ENCODE peak calls at places on chromosomes 12 and 14, in nine cellular contexts. One of them, this sample, is unnamed.

GRCh38 chr14:40129162-40129561 is 696.9 kb upstream of the FBXO33 start:
- DNase-seq in sigmoid colon: no peak
- DNase-seq in AG09309: no peak
- DNase-seq in fibroblast of mammary gland: no peak
- DNase-seq in AG04449: no peak
- DNase-seq in B cell: no peak
- DNase-seq in right atrium auricular region: no peak
- DNase-seq in GM06990: no peak
- DNase-seq in cardiac fibroblast: no peak
- DNase-seq in this sample: no peak

GRCh38 chr12:71804505-71804904 is 35.1 kb upstream of the TBC1D15 start:
- DNase-seq in sigmoid colon: no peak
- DNase-seq in AG09309: no peak
- DNase-seq in fibroblast of mammary gland: no peak
- DNase-seq in AG04449: no peak
- DNase-seq in B cell: no peak
- DNase-seq in right atrium auricular region: no peak
- DNase-seq in GM06990: no peak
- DNase-seq in cardiac fibroblast: no peak
- DNase-seq in this sample: no peak

GRCh38 chr14:65976771-65977170 is 509.4 kb upstream of the CCDC196 start:
- DNase-seq in sigmoid colon: no peak
- DNase-seq in AG09309: peak
- DNase-seq in fibroblast of mammary gland: no peak
- DNase-seq in AG04449: no peak
- DNase-seq in B cell: no peak
- DNase-seq in right atrium auricular region: no peak
- DNase-seq in GM06990: no peak
- DNase-seq in cardiac fibroblast: peak
- DNase-seq in this sample: no peak

GRCh38 chr12:106954462-106955376 is 988 bp upstream of the TMEM263 start:
- DNase-seq in sigmoid colon: peak
- DNase-seq in AG09309: no peak
- DNase-seq in fibroblast of mammary gland: peak
- DNase-seq in AG04449: no peak
- DNase-seq in B cell: peak
- DNase-seq in right atrium auricular region: peak
- DNase-seq in GM06990: peak
- DNase-seq in cardiac fibroblast: no peak
- DNase-seq in this sample: no peak

GRCh38 chr12:109492371-109492770 is 14.9 kb downstream of the UBE3B start:
- DNase-seq in sigmoid colon: no peak
- DNase-seq in AG09309: no peak
- DNase-seq in fibroblast of mammary gland: no peak
- DNase-seq in AG04449: no peak
- DNase-seq in B cell: no peak
- DNase-seq in right atrium auricular region: no peak
- DNase-seq in GM06990: no peak
- DNase-seq in cardiac fibroblast: no peak
- DNase-seq in this sample: no peak

GRCh38 chr12:85920324-85920947 is 46.3 kb downstream of the NTS start:
- DNase-seq in sigmoid colon: no peak
- DNase-seq in AG09309: no peak
- DNase-seq in fibroblast of mammary gland: peak
- DNase-seq in AG04449: no peak
- DNase-seq in B cell: peak
- DNase-seq in right atrium auricular region: no peak
- DNase-seq in GM06990: peak
- DNase-seq in cardiac fibroblast: peak
- DNase-seq in this sample: peak

GRCh38 chr12:50387487-50387886 is 8.9 kb downstream of the FAM186A start:
- DNase-seq in sigmoid colon: no peak
- DNase-seq in AG09309: no peak
- DNase-seq in fibroblast of mammary gland: peak
- DNase-seq in AG04449: no peak
- DNase-seq in B cell: no peak
- DNase-seq in right atrium auricular region: peak
- DNase-seq in GM06990: no peak
- DNase-seq in cardiac fibroblast: peak
- DNase-seq in this sample: no peak

GRCh38 chr14:54662491-54663116 is 95.7 kb downstream of the SAMD4A start:
- DNase-seq in sigmoid colon: no peak
- DNase-seq in AG09309: no peak
- DNase-seq in fibroblast of mammary gland: no peak
- DNase-seq in AG04449: no peak
- DNase-seq in B cell: no peak
- DNase-seq in right atrium auricular region: no peak
- DNase-seq in GM06990: no peak
- DNase-seq in cardiac fibroblast: no peak
- DNase-seq in this sample: no peak

GRCh38 chr14:78725086-78725485 is 554.9 kb downstream of the NRXN3 start:
- DNase-seq in sigmoid colon: no peak
- DNase-seq in AG09309: no peak
- DNase-seq in fibroblast of mammary gland: no peak
- DNase-seq in AG04449: no peak
- DNase-seq in B cell: no peak
- DNase-seq in right atrium auricular region: no peak
- DNase-seq in GM06990: no peak
- DNase-seq in cardiac fibroblast: no peak
- DNase-seq in this sample: no peak

GRCh38 chr12:107791465-107792089 is 17.1 kb downstream of the ASCL4 start:
- DNase-seq in sigmoid colon: no peak
- DNase-seq in AG09309: no peak
- DNase-seq in fibroblast of mammary gland: no peak
- DNase-seq in AG04449: no peak
- DNase-seq in B cell: no peak
- DNase-seq in right atrium auricular region: no peak
- DNase-seq in GM06990: no peak
- DNase-seq in cardiac fibroblast: no peak
- DNase-seq in this sample: no peak

GRCh38 chr12:64733857-64734256 is 25.3 kb downstream of the GNS start:
- DNase-seq in sigmoid colon: no peak
- DNase-seq in AG09309: no peak
- DNase-seq in fibroblast of mammary gland: peak
- DNase-seq in AG04449: no peak
- DNase-seq in B cell: no peak
- DNase-seq in right atrium auricular region: peak
- DNase-seq in GM06990: no peak
- DNase-seq in cardiac fibroblast: no peak
- DNase-seq in this sample: no peak

GRCh38 chr14:74425525-74426201 is 347 bp downstream of the SYNDIG1L start:
- DNase-seq in sigmoid colon: no peak
- DNase-seq in AG09309: no peak
- DNase-seq in fibroblast of mammary gland: no peak
- DNase-seq in AG04449: no peak
- DNase-seq in B cell: peak
- DNase-seq in right atrium auricular region: no peak
- DNase-seq in GM06990: no peak
- DNase-seq in cardiac fibroblast: no peak
- DNase-seq in this sample: peak

GRCh38 chr12:110367209-110367864 is 36.2 kb downstream of the ANAPC7 start:
- DNase-seq in sigmoid colon: peak
- DNase-seq in AG09309: no peak
- DNase-seq in fibroblast of mammary gland: no peak
- DNase-seq in AG04449: no peak
- DNase-seq in B cell: no peak
- DNase-seq in right atrium auricular region: no peak
- DNase-seq in GM06990: no peak
- DNase-seq in cardiac fibroblast: no peak
- DNase-seq in this sample: no peak

GRCh38 chr14:60637490-60638452 is 11.5 kb downstream of the SIX1 start:
- DNase-seq in sigmoid colon: no peak
- DNase-seq in AG09309: no peak
- DNase-seq in fibroblast of mammary gland: no peak
- DNase-seq in AG04449: no peak
- DNase-seq in B cell: peak
- DNase-seq in right atrium auricular region: no peak
- DNase-seq in GM06990: no peak
- DNase-seq in cardiac fibroblast: peak
- DNase-seq in this sample: no peak

GRCh38 chr14:77691259-77691658 is 16.6 kb downstream of the ALKBH1 start:
- DNase-seq in sigmoid colon: no peak
- DNase-seq in AG09309: no peak
- DNase-seq in fibroblast of mammary gland: no peak
- DNase-seq in AG04449: no peak
- DNase-seq in B cell: no peak
- DNase-seq in right atrium auricular region: no peak
- DNase-seq in GM06990: no peak
- DNase-seq in cardiac fibroblast: no peak
- DNase-seq in this sample: no peak

GRCh38 chr14:90830931-90831701 is 14.9 kb upstream of the TTC7B start:
- DNase-seq in sigmoid colon: peak
- DNase-seq in AG09309: no peak
- DNase-seq in fibroblast of mammary gland: no peak
- DNase-seq in AG04449: no peak
- DNase-seq in B cell: no peak
- DNase-seq in right atrium auricular region: no peak
- DNase-seq in GM06990: no peak
- DNase-seq in cardiac fibroblast: no peak
- DNase-seq in this sample: no peak

GRCh38 chr12:104469066-104469465 is 12.3 kb downstream of the CHST11 start:
- DNase-seq in sigmoid colon: no peak
- DNase-seq in AG09309: no peak
- DNase-seq in fibroblast of mammary gland: no peak
- DNase-seq in AG04449: no peak
- DNase-seq in B cell: no peak
- DNase-seq in right atrium auricular region: no peak
- DNase-seq in GM06990: no peak
- DNase-seq in cardiac fibroblast: no peak
- DNase-seq in this sample: no peak

GRCh38 chr12:75706786-75707605 is 195.6 kb upstream of the KRR1 start:
- DNase-seq in sigmoid colon: no peak
- DNase-seq in AG09309: no peak
- DNase-seq in fibroblast of mammary gland: peak
- DNase-seq in AG04449: no peak
- DNase-seq in B cell: no peak
- DNase-seq in right atrium auricular region: no peak
- DNase-seq in GM06990: no peak
- DNase-seq in cardiac fibroblast: peak
- DNase-seq in this sample: no peak

DNA sequence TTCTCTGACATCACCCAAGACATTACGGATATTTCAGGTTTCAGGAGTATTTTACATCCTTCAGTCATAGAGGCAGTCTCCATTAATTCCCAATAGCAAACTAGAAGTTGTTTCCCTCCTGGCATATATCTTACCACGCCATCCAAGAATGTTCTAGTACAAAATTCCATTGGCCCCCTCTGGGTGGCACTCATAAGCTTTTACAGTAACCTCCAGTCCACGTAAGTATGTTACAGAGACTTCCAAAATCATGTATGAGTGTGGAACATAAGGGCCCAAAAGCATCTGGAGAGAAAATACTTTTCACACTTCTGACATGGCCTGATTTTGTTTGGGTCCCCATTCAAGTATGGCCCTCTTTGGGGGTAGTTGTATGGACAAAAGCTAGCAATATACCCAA is 58.1 kb upstream of the DHRS4 start:
- DNase-seq in sigmoid colon: no peak
- DNase-seq in AG09309: no peak
- DNase-seq in fibroblast of mammary gland: peak
- DNase-seq in AG04449: no peak
- DNase-seq in B cell: no peak
- DNase-seq in right atrium auricular region: no peak
- DNase-seq in GM06990: no peak
- DNase-seq in cardiac fibroblast: peak
- DNase-seq in this sample: no peak
- TF ChIP-seq CTCF in sigmoid colon: no peak
- TF ChIP-seq CTCF in AG09309: peak
- TF ChIP-seq CTCF in fibroblast of mammary gland: no peak
- TF ChIP-seq CTCF in AG04449: no peak
- TF ChIP-seq CTCF in B cell: no peak
- TF ChIP-seq CTCF in right atrium auricular region: peak
- TF ChIP-seq CTCF in GM06990: peak
- TF ChIP-seq CTCF in cardiac fibroblast: no peak
- TF ChIP-seq CTCF in this sample: no peak

GRCh38 chr14:86035882-86036281 is 505.9 kb downstream of the FLRT2 start:
- DNase-seq in sigmoid colon: no peak
- DNase-seq in AG09309: no peak
- DNase-seq in fibroblast of mammary gland: peak
- DNase-seq in AG04449: no peak
- DNase-seq in B cell: no peak
- DNase-seq in right atrium auricular region: no peak
- DNase-seq in GM06990: no peak
- DNase-seq in cardiac fibroblast: peak
- DNase-seq in this sample: peak
- TF ChIP-seq CTCF in sigmoid colon: no peak
- TF ChIP-seq CTCF in AG09309: peak
- TF ChIP-seq CTCF in fibroblast of mammary gland: peak
- TF ChIP-seq CTCF in AG04449: peak
- TF ChIP-seq CTCF in B cell: no peak
- TF ChIP-seq CTCF in right atrium auricular region: no peak
- TF ChIP-seq CTCF in GM06990: peak
- TF ChIP-seq CTCF in cardiac fibroblast: peak
- TF ChIP-seq CTCF in this sample: peak

GRCh38 chr12:18591473-18591872 is 146.3 kb downstream of the PLCZ1 start:
- DNase-seq in sigmoid colon: no peak
- DNase-seq in AG09309: no peak
- DNase-seq in fibroblast of mammary gland: no peak
- DNase-seq in AG04449: no peak
- DNase-seq in B cell: no peak
- DNase-seq in right atrium auricular region: no peak
- DNase-seq in GM06990: no peak
- DNase-seq in cardiac fibroblast: no peak
- DNase-seq in this sample: no peak

GRCh38 chr12:18583655-18584054 is 154.2 kb downstream of the PLCZ1 start:
- DNase-seq in sigmoid colon: no peak
- DNase-seq in AG09309: no peak
- DNase-seq in fibroblast of mammary gland: peak
- DNase-seq in AG04449: no peak
- DNase-seq in B cell: no peak
- DNase-seq in right atrium auricular region: no peak
- DNase-seq in GM06990: no peak
- DNase-seq in cardiac fibroblast: no peak
- DNase-seq in this sample: no peak

DNA sequence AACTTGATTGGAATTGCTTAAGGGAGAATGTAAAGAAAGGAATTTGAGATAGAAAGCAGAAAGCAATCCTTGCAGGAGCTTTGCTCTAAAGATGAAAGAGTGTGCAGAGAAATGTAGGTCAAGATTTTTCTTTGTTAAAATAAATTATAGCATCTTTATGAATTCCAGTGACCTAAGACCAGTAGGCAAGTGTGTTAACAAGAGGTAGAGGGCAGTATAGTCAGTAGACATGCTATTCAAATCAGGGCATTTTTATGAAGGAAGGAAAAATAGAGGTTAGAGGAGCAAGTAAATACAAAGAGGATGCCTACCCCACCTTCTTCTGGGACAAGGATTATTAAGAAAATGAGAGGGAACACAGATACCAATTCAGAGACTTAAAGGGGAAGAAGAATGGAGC is 148.5 kb downstream of the PLCZ1 start:
- DNase-seq in sigmoid colon: no peak
- DNase-seq in AG09309: no peak
- DNase-seq in fibroblast of mammary gland: peak
- DNase-seq in AG04449: no peak
- DNase-seq in B cell: no peak
- DNase-seq in right atrium auricular region: no peak
- DNase-seq in GM06990: no peak
- DNase-seq in cardiac fibroblast: peak
- DNase-seq in this sample: no peak
- TF ChIP-seq CTCF in sigmoid colon: no peak
- TF ChIP-seq CTCF in AG09309: peak
- TF ChIP-seq CTCF in fibroblast of mammary gland: peak
- TF ChIP-seq CTCF in AG04449: no peak
- TF ChIP-seq CTCF in B cell: no peak
- TF ChIP-seq CTCF in right atrium auricular region: no peak
- TF ChIP-seq CTCF in GM06990: no peak
- TF ChIP-seq CTCF in cardiac fibroblast: peak
- TF ChIP-seq CTCF in this sample: no peak

GRCh38 chr12:67648306-67649164 is at the start of gene DYRK2:
- DNase-seq in sigmoid colon: peak
- DNase-seq in AG09309: no peak
- DNase-seq in fibroblast of mammary gland: peak
- DNase-seq in AG04449: no peak
- DNase-seq in B cell: peak
- DNase-seq in right atrium auricular region: peak
- DNase-seq in GM06990: peak
- DNase-seq in cardiac fibroblast: peak
- DNase-seq in this sample: peak
- TF ChIP-seq CTCF in sigmoid colon: no peak
- TF ChIP-seq CTCF in AG09309: peak
- TF ChIP-seq CTCF in fibroblast of mammary gland: no peak
- TF ChIP-seq CTCF in AG04449: peak
- TF ChIP-seq CTCF in B cell: peak
- TF ChIP-seq CTCF in right atrium auricular region: peak
- TF ChIP-seq CTCF in GM06990: peak
- TF ChIP-seq CTCF in cardiac fibroblast: no peak
- TF ChIP-seq CTCF in this sample: peak